ENCODE peak calls at places on chromosome 4, in six cellular contexts. Z is spleen, G is upper lobe of right lung, P is RWPE2, U is right cardiac atrium, C is A549. L is an unnamed sample.
A peak's percentile ranks its signal among the peaks of the same experiment; 100 is the strongest.

GRCh38 chr4:8550691-8551090 is 29.5 kb upstream of the GPR78 start:
- DNase-seq in P (no peak), U (no peak), G (peak; percentile 41), C (no peak), Z (peak; percentile 48), L (no peak)

GRCh38 chr4:48346594-48346993 is 5.3 kb downstream of the SLAIN2 start:
- DNase-seq in C (no peak), Z (no peak), P (no peak), G (no peak), U (no peak), L (no peak)

GRCh38 chr4:181592221-181592745 is 650.9 kb upstream of the TENM3 start:
- DNase-seq in G (no peak), C (no peak), U (no peak), Z (no peak), P (no peak), L (no peak)

GRCh38 chr4:124958812-124959211 is 246.3 kb upstream of the ANKRD50 start:
- DNase-seq in U (no peak), P (no peak), Z (no peak), G (no peak), C (no peak), L (no peak)

GRCh38 chr4:155679343-155679742 is 12.7 kb downstream of the GUCY1A1 start:
- DNase-seq in U (peak; percentile 45), Z (no peak), G (no peak), P (no peak), C (no peak), L (no peak)

GRCh38 chr4:9952415-9952950 is 68.8 kb downstream of the SLC2A9 start:
- DNase-seq in C (no peak), G (no peak), Z (no peak), P (no peak), U (no peak), L (no peak)

GRCh38 chr4:106034751-106035150 is 139.5 kb downstream of the NPNT start:
- DNase-seq in Z (no peak), C (no peak), U (no peak), P (no peak), G (no peak), L (no peak)

GRCh38 chr4:128921954-128922353 is 112.5 kb downstream of the JADE1 start:
- DNase-seq in C (no peak), U (no peak), P (no peak), G (no peak), Z (no peak), L (no peak)

GRCh38 chr4:41375561-41375960 is 118.8 kb downstream of the UCHL1 start:
- DNase-seq in Z (no peak), P (no peak), U (peak; percentile 22), C (no peak), G (peak; percentile 69), L (no peak)

GRCh38 chr4:32022071-32022470 is 1301.9 kb downstream of the PCDH7 start:
- DNase-seq in C (peak; percentile 74), P (no peak), Z (no peak), G (no peak), U (no peak), L (no peak)

GRCh38 chr4:121739575-121739974 is 25.4 kb downstream of the SMIM43 start:
- DNase-seq in G (no peak), P (no peak), U (no peak), Z (no peak), C (no peak), L (no peak)

GRCh38 chr4:74284074-74284473 is 24.2 kb upstream of the EPGN start:
- DNase-seq in G (no peak), C (peak; percentile 6), Z (no peak), P (no peak), U (no peak), L (peak; percentile 60)

GRCh38 chr4:128347175-128347868 is 59.7 kb upstream of the PGRMC2 start:
- DNase-seq in G (no peak), U (no peak), Z (no peak), C (peak; percentile 60), P (no peak), L (no peak)

GRCh38 chr4:173243321-173243720 is 74.7 kb downstream of the GALNT7 start:
- DNase-seq in Z (no peak), C (peak; percentile 41), U (no peak), P (no peak), G (no peak), L (no peak)

GRCh38 chr4:15784959-15785634 is 7.0 kb downstream of the CD38 start:
- DNase-seq in C (no peak), G (no peak), U (no peak), P (no peak), Z (no peak), L (no peak)

GRCh38 chr4:168257663-168258235 is 60.8 kb downstream of the DDX60 start:
- DNase-seq in U (no peak), C (no peak), Z (no peak), P (no peak), G (no peak), L (no peak)

GRCh38 chr4:28267166-28267565 is 1406.5 kb downstream of the STIM2 start:
- DNase-seq in G (no peak), U (no peak), C (no peak), Z (no peak), P (no peak), L (no peak)

GRCh38 chr4:174859904-174860303 is 30.9 kb upstream of the GLRA3 start:
- DNase-seq in C (no peak), G (no peak), P (no peak), Z (no peak), U (no peak), L (no peak)

GRCh38 chr4:164508836-164509235 is 245.1 kb upstream of the SMIM31 start:
- DNase-seq in Z (no peak), G (no peak), U (no peak), P (no peak), C (no peak), L (no peak)

GRCh38 chr4:2484993-2485392 is 16.1 kb downstream of the RNF4 start:
- DNase-seq in U (peak; percentile 80), G (peak; percentile 87), C (no peak), P (no peak), Z (peak; percentile 95), L (no peak)

GRCh38 chr4:119314356-119314755 is 7.6 kb downstream of the FABP2 start:
- DNase-seq in C (peak; percentile 39), P (no peak), U (no peak), G (no peak), Z (no peak), L (no peak)

GRCh38 chr4:150586162-150586561 is 4.2 kb downstream of the MAB21L2 start:
- DNase-seq in Z (no peak), U (no peak), C (no peak), G (no peak), P (no peak), L (no peak)
- H3K4me3 ChIP-seq in Z (no peak overlapping the region), U (no peak overlapping the region), C (no peak overlapping the region), G (no peak overlapping the region), P (no peak overlapping the region), L (peak overlapping the region; percentile 77)

DNA sequence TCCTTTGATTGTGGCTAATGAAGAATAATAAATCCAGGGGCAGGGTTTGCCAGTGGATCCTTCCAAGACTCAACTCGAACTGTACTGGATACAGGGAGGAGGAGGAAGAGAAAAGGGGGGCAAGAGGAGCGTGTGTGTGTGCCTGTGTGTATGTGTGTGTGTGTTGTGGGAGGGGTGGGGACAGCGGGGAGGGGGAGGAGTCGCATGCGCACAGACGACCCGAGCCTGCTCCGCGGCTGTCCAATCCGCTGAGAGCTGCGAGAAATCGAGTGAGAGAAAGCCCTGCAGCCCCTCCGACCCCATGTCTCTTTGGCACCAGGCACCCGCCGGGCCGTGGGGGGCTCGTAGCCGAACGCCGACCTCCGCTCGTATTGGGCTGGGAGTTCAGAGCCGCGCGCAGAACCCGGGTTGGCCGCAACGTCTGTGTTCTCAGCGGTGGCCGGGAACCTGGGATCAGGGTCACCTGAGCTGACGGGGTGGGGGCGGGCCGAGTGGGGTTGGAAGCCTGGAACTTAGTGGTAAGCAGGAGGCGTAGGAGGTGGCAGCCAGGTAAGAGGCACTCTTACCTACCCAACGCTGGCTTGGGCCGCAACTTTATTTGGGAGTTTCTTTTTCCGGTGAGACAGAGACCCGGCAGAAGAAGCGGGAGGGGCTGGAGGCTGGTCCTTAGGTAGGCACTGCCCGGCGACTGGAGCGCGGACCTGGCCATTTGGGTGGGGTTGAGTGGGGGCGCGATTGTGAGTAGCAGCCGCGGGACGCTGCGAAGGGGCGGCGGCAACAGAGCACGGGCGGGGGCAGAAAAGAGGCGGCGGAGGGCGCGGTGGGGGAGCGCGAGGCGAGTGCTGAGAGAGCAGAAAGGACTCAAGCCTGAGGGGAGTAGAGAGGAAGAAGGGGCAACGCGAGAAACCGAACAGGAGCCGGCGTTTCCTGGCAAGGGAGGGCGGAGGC is 566 bp upstream of the POU4F2 start:
- DNase-seq in C (no peak), U (no peak), P (no peak), G (no peak), Z (no peak), L (no peak)
- H3K4me3 ChIP-seq in C (no peak overlapping the region), U (peak overlapping the region; percentile 19), P (no peak overlapping the region), G (no peak overlapping the region), Z (peak overlapping the region; percentile 9), L (no peak overlapping the region)

GRCh38 chr4:88001871-88002270 is 5.6 kb upstream of the PKD2 start:
- DNase-seq in G (no peak), Z (no peak), U (no peak), P (no peak), C (no peak), L (no peak)
- H3K4me3 ChIP-seq in G (no peak overlapping the region), Z (no peak overlapping the region), U (no peak overlapping the region), P (no peak overlapping the region), C (no peak overlapping the region), L (no peak overlapping the region)

GRCh38 chr4:54093609-54094240 is 6.2 kb upstream of the GSX2 start:
- DNase-seq in G (no peak), P (no peak), Z (no peak), U (no peak), C (no peak), L (no peak)

GRCh38 chr4:54094449-54094848 is 5.5 kb upstream of the GSX2 start:
- DNase-seq in U (no peak), G (no peak), Z (no peak), C (no peak), P (no peak), L (no peak)

GRCh38 chr4:54091637-54092404 is 8.1 kb upstream of the GSX2 start:
- DNase-seq in G (peak; percentile 91), U (peak; percentile 90), C (peak; percentile 68), Z (peak; percentile 93), P (no peak), L (no peak)

GRCh38 chr4:54092405-54092759 is 7.6 kb upstream of the GSX2 start:
- DNase-seq in P (no peak), G (no peak), C (no peak), Z (no peak), U (no peak), L (no peak)

DNA sequence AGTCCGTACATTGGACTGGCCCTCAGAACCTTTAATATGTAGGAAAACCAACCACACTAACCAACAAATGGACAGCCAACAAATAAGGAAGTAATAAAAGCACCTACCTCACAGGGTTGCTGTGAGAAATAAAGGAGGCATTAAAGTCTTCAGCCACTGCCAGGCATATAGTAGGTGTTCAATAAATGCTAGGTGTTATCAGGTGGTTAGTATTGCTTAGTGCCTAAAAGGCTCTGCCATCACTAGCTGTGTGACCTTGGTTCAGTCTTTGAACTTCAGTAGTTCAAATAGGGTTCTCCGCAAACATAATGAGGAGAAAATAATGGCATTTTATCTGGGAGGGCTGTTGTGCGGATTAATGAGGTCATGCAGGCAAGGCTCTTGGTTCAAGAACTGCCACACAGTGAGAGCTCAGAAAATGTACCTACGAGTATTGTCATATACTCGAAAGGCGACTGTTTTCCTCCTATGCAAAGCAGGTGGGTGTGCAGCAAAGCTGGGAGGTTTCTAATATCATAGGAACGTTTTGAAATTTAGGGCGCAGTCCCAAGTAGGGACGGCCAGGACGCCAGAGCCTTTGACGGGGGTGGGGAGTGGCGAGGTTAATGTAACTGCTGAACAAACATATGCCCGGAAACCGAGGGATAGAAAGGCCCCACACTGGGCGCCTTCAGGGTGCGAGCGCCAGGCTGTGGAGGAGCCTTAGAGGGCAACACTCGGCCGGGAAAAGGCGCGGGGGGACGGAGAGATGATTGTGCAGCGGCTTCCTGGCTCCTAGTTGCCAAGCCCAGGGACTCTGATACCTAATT is 7.0 kb upstream of the GSX2 start:
- DNase-seq in P (no peak), U (no peak), G (no peak), C (no peak), Z (no peak), L (no peak)
- H3K4me3 ChIP-seq in P (no peak overlapping the region), U (no peak overlapping the region), G (no peak overlapping the region), C (no peak overlapping the region), Z (no peak overlapping the region), L (no peak overlapping the region)